ENCODE peak calls at places on chromosomes 13 and 19, in seven cellular contexts. C is heart right ventricle; G is MG63; J is fibroblast of pulmonary artery; K is CD8-positive, alpha-beta T cell; E is A673; I is A549. M is an unnamed sample.

GRCh38 chr13:45602183-45602582 is 13.4 kb downstream of the ERICH6B start:
- DNase-seq in J (peak), G (no peak), C (no peak), I (no peak), E (no peak), K (no peak), M (no peak)

GRCh38 chr13:21338651-21339278 is 120.3 kb downstream of the ZDHHC20 start:
- DNase-seq in G (no peak), I (no peak), K (no peak), E (no peak), C (no peak), J (no peak), M (no peak)

GRCh38 chr19:16342002-16342715 is 17.5 kb downstream of the KLF2 start:
- DNase-seq in G (peak), C (no peak), I (no peak), E (no peak), J (no peak), K (peak), M (no peak)

GRCh38 chr13:34751492-34751891 is 190.6 kb upstream of the NBEA start:
- DNase-seq in G (no peak), E (no peak), C (no peak), I (no peak), J (no peak), K (no peak), M (no peak)

GRCh38 chr19:13033244-13033643 is 38.0 kb downstream of the NFIX start:
- DNase-seq in K (no peak), C (no peak), I (no peak), E (no peak), J (no peak), G (no peak), M (no peak)

GRCh38 chr19:38974599-38975213 is 836 bp downstream of the FBXO17 start:
- DNase-seq in G (peak), C (no peak), I (no peak), K (no peak), J (peak), E (peak), M (no peak)

GRCh38 chr13:46124531-46124966 is 19.7 kb upstream of the CPB2 start:
- DNase-seq in C (no peak), J (no peak), G (no peak), E (no peak), I (no peak), K (peak), M (no peak)

GRCh38 chr19:37869766-37870340 is 36.5 kb downstream of the WDR87 start:
- DNase-seq in I (no peak), G (no peak), C (no peak), E (no peak), J (no peak), K (no peak), M (no peak)

GRCh38 chr13:101346942-101347728 is 69.2 kb downstream of the NALCN start:
- DNase-seq in J (peak), I (no peak), E (no peak), C (no peak), K (no peak), G (no peak), M (no peak)

GRCh38 chr19:19040417-19040816 is 7.0 kb downstream of the ARMC6 start:
- DNase-seq in C (no peak), J (peak), K (no peak), G (peak), E (no peak), I (no peak), M (peak)

GRCh38 chr13:100269837-100270236 is 180.9 kb downstream of the PCCA start:
- DNase-seq in C (peak), K (no peak), I (no peak), G (peak), J (peak), E (peak), M (peak)

GRCh38 chr13:46663644-46664043 is 110.7 kb downstream of the LRCH1 start:
- DNase-seq in E (no peak), C (no peak), J (no peak), K (no peak), I (no peak), G (no peak), M (no peak)

GRCh38 chr13:92843549-92843948 is 383.1 kb upstream of the GPC6 start:
- DNase-seq in C (no peak), K (no peak), E (peak), I (no peak), J (peak), G (no peak), M (no peak)

GRCh38 chr19:47158879-47159509 is 28.4 kb downstream of the SAE1 start:
- DNase-seq in E (no peak), K (peak), J (peak), I (no peak), G (no peak), C (no peak), M (no peak)

GRCh38 chr13:72716776-72717175 is 10.7 kb downstream of the MZT1 start:
- DNase-seq in K (no peak), C (no peak), I (no peak), J (peak), G (no peak), E (no peak), M (no peak)

GRCh38 chr19:49161987-49162386 is 4.4 kb downstream of the TRPM4 start:
- DNase-seq in G (peak), E (no peak), J (no peak), I (no peak), K (no peak), C (no peak), M (no peak)

GRCh38 chr13:87777395-87777794 is 106.2 kb downstream of the SLITRK5 start:
- DNase-seq in I (no peak), C (no peak), K (no peak), G (no peak), J (no peak), E (no peak), M (no peak)

GRCh38 chr13:47679391-47679790 is 321.7 kb downstream of the SUCLA2 start:
- DNase-seq in E (no peak), C (no peak), J (peak), K (no peak), G (peak), I (no peak), M (no peak)

GRCh38 chr13:43110036-43110435 is 86.7 kb downstream of the DNAJC15 start:
- DNase-seq in I (no peak), K (no peak), C (no peak), G (no peak), E (no peak), J (no peak), M (no peak)

GRCh38 chr13:110888390-110888789 is 26.5 kb downstream of the ANKRD10 start:
- DNase-seq in G (no peak), J (no peak), I (no peak), K (no peak), C (no peak), E (no peak), M (no peak)

GRCh38 chr13:36154567-36155231 is 23.5 kb upstream of the DCLK1 start:
- DNase-seq in I (no peak), E (no peak), J (no peak), C (peak), K (no peak), G (no peak), M (no peak)

GRCh38 chr19:40444181-40445005 is at the start of gene SERTAD3:
- DNase-seq in J (peak), E (peak), K (peak), I (peak), G (peak), C (peak), M (peak)

GRCh38 chr19:57171551-57172081 is 4.3 kb upstream of the DUXA start:
- DNase-seq in J (peak), E (peak), G (peak), C (peak), K (peak), I (peak), M (peak)

GRCh38 chr13:82933986-82934385 is 948.3 kb downstream of the SLITRK1 start:
- DNase-seq in C (no peak), J (no peak), G (no peak), K (no peak), I (no peak), E (peak), M (no peak)

GRCh38 chr13:23375007-23375971 is 58.2 kb downstream of the SACS start:
- DNase-seq in C (peak), E (peak), J (peak), G (peak), I (peak), K (peak), M (peak)

GRCh38 chr13:107678075-107678689 is 537.2 kb downstream of the LIG4 start:
- DNase-seq in J (no peak), C (no peak), G (no peak), E (no peak), K (no peak), I (no peak), M (no peak)

GRCh38 chr13:48595330-48596127 is 58.2 kb upstream of the CYSLTR2 start:
- DNase-seq in J (peak), E (peak), I (peak), C (no peak), K (peak), G (peak), M (peak)

GRCh38 chr19:802497-802887 is 5.2 kb downstream of the PTBP1 start:
- DNase-seq in K (no peak), E (peak), J (no peak), I (no peak), C (no peak), G (no peak), M (no peak)

GRCh38 chr19:802888-803561 is 5.8 kb downstream of the PTBP1 start:
- DNase-seq in E (peak), J (no peak), I (no peak), G (no peak), C (no peak), K (no peak), M (no peak)

GRCh38 chr19:801030-801860 is 4.0 kb downstream of the PTBP1 start:
- DNase-seq in J (peak), I (no peak), E (peak), K (no peak), G (peak), C (peak), M (peak)

GRCh38 chr19:800360-801029 is 3.2 kb downstream of the PTBP1 start:
- DNase-seq in E (no peak), I (no peak), C (no peak), K (no peak), J (no peak), G (no peak), M (peak)

GRCh38 chr19:801861-802496 is 4.7 kb downstream of the PTBP1 start:
- DNase-seq in I (no peak), E (no peak), G (no peak), J (peak), C (no peak), K (no peak), M (peak)
- H3K4me3 ChIP-seq in I (peak), E (peak), G (no peak), J (peak), C (peak), K (peak), M (peak)

DNA sequence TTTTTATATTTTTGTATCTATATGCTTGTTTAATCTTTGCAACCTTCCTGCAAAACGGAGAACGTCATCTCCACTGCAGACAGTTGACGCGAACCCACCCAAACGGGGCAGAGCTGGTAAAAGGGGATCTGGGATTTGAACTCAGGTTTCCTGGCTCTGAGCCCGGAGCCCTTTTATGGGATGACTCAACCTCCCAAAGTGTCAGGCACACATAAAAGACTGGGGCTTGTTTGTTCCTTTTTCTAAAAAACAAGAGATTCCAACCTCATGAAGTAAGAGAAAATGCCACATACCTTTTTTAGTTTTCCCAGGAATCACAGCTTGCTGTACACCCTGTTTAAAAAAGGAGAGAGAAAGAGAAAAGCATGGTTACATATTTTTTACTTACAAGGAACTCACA is 78.9 kb downstream of the GADD45B start:
- DNase-seq in K (no peak), C (no peak), J (peak), I (no peak), G (no peak), E (peak), M (no peak)
- H3K4me3 ChIP-seq in K (no peak), C (no peak), J (no peak), I (no peak), G (no peak), E (no peak), M (no peak)

GRCh38 chr19:11556634-11557420 is 2.2 kb downstream of the ELOF1 start:
- DNase-seq in G (no peak), E (no peak), C (no peak), I (no peak), J (no peak), K (no peak), M (no peak)

GRCh38 chr19:11552666-11553372 is 6.2 kb downstream of the ELOF1 start:
- DNase-seq in I (no peak), K (no peak), E (no peak), G (no peak), C (no peak), J (no peak), M (no peak)

GRCh38 chr19:11554160-11554559 is 4.9 kb downstream of the ELOF1 start:
- DNase-seq in K (no peak), G (no peak), J (no peak), E (no peak), C (no peak), I (no peak), M (no peak)

GRCh38 chr19:11551603-11552235 is 7.3 kb downstream of the ELOF1 start:
- DNase-seq in K (no peak), I (no peak), G (peak), C (no peak), J (no peak), E (no peak), M (peak)

GRCh38 chr19:11555246-11555645 is 3.8 kb downstream of the ELOF1 start:
- DNase-seq in C (no peak), E (no peak), G (no peak), J (no peak), K (no peak), I (no peak), M (no peak)
- H3K4me3 ChIP-seq in C (no peak), E (no peak), G (no peak), J (no peak), K (no peak), I (no peak), M (no peak)

GRCh38 chr13:113152894-113153809 is 5.3 kb upstream of the PROZ start:
- DNase-seq in E (no peak), I (no peak), J (peak), C (peak), K (peak), G (peak), M (peak)

GRCh38 chr13:113149711-113150544 is 8.5 kb upstream of the PROZ start:
- DNase-seq in E (no peak), I (no peak), K (no peak), J (no peak), C (no peak), G (no peak), M (no peak)

GRCh38 chr13:113153810-113154748 is 4.4 kb upstream of the PROZ start:
- DNase-seq in K (peak), G (peak), I (peak), E (peak), J (peak), C (peak), M (peak)

GRCh38 chr13:113150545-113151365 is 7.7 kb upstream of the PROZ start:
- DNase-seq in K (no peak), G (no peak), C (no peak), E (no peak), I (no peak), J (no peak), M (no peak)

GRCh38 chr13:113151745-113152707 is 6.4 kb upstream of the PROZ start:
- DNase-seq in C (no peak), I (no peak), K (peak), G (peak), E (peak), J (peak), M (no peak)
- H3K4me3 ChIP-seq in C (peak), I (no peak), K (peak), G (no peak), E (no peak), J (no peak), M (no peak)

GRCh38 chr19:44867578-44867977 is 21.5 kb downstream of the NECTIN2 start:
- DNase-seq in I (no peak), E (no peak), K (no peak), C (no peak), G (no peak), J (no peak), M (no peak)

GRCh38 chr19:44866672-44867071 is 20.6 kb downstream of the NECTIN2 start:
- DNase-seq in E (no peak), I (no peak), J (no peak), K (no peak), C (no peak), G (no peak), M (no peak)

GRCh38 chr19:44871809-44872208 is 19.2 kb upstream of the TOMM40 start:
- DNase-seq in I (no peak), C (no peak), J (no peak), G (no peak), K (no peak), E (no peak), M (no peak)

GRCh38 chr19:44872661-44873060 is 18.4 kb upstream of the TOMM40 start:
- DNase-seq in I (no peak), J (no peak), C (no peak), G (no peak), E (no peak), K (no peak), M (no peak)

GRCh38 chr19:44869728-44870470 is 21.2 kb upstream of the TOMM40 start:
- DNase-seq in E (no peak), J (peak), G (peak), C (no peak), K (no peak), I (no peak), M (no peak)
- H3K4me3 ChIP-seq in E (no peak), J (no peak), G (no peak), C (no peak), K (no peak), I (no peak), M (no peak)

GRCh38 chr13:75479102-75479501 is 2.9 kb downstream of the TBC1D4 start:
- DNase-seq in I (no peak), C (no peak), E (no peak), K (no peak), G (no peak), J (no peak), M (no peak)

GRCh38 chr13:75482070-75482819 is at the start of gene TBC1D4:
- DNase-seq in E (peak), C (peak), J (peak), G (peak), K (peak), I (peak), M (peak)

GRCh38 chr13:75480691-75481175 is 1.2 kb downstream of the TBC1D4 start:
- DNase-seq in I (peak), G (peak), K (no peak), C (peak), J (peak), E (peak), M (peak)

GRCh38 chr13:75481176-75482069 is 546 bp downstream of the TBC1D4 start:
- DNase-seq in E (peak), J (no peak), I (peak), C (peak), G (peak), K (peak), M (peak)

GRCh38 chr13:75478659-75479058 is 3.3 kb downstream of the TBC1D4 start:
- DNase-seq in K (no peak), E (no peak), G (no peak), C (no peak), J (no peak), I (no peak), M (no peak)
- H3K4me3 ChIP-seq in K (no peak), E (no peak), G (no peak), C (no peak), J (no peak), I (no peak), M (no peak)

GRCh38 chr13:66994498-66995365 is 235.4 kb downstream of the PCDH9 start:
- DNase-seq in J (no peak), I (no peak), G (no peak), E (no peak), K (no peak), C (no peak), M (no peak)

GRCh38 chr13:66992183-66992582 is 238.0 kb downstream of the PCDH9 start:
- DNase-seq in E (no peak), G (peak), I (no peak), J (peak), C (no peak), K (no peak), M (no peak)

GRCh38 chr13:66995366-66995663 is 234.8 kb downstream of the PCDH9 start:
- DNase-seq in J (no peak), I (no peak), E (no peak), G (no peak), C (no peak), K (no peak), M (no peak)

GRCh38 chr13:66992683-66993082 is 237.5 kb downstream of the PCDH9 start:
- DNase-seq in G (no peak), I (no peak), J (no peak), E (no peak), C (no peak), K (no peak), M (no peak)

DNA sequence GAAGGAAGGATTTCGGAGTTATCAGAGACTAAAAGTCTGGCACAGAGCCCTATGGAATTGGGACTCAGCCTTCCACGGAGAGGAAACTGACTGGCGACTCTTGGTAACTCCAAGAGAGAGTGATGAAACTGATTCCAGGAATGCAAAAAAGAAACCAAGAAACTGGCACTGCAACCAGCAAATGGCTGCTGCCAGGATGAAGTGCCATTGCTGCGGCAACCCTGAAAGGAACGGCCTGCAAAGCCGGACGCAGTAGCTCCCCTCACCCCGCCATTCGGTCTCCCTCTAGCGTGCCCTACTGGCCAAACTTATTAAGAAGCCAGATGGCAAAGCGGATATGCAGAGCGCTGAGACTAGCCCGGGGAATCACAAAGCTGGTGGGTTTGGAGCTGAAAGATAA is 236.0 kb downstream of the PCDH9 start:
- DNase-seq in K (no peak), G (peak), J (peak), C (peak), I (peak), E (peak), M (no peak)
- H3K4me3 ChIP-seq in K (no peak), G (peak), J (peak), C (peak), I (peak), E (peak), M (no peak)

DNA sequence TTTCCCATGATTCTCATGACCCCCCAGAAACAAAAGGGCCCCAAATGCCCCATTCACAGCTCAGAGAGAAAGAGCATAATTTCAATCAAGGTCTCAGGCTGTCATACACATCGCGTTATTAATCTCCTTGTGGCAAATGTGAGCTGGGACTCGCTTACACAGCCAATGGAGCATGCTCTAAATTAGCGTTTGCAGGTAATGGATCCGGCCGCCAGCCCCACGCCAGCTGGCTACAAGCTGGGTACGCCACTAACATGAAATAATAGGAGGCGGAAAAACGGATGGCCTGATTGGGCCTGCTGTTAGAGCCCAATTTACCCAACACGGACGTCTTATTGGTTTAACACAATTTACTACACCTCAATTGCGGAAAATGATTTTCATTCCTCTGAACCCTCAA is 62.4 kb downstream of the PEPD start:
- DNase-seq in I (no peak), K (no peak), G (no peak), E (no peak), C (no peak), J (no peak), M (no peak)
- H3K4me3 ChIP-seq in I (no peak), K (no peak), G (no peak), E (no peak), C (no peak), J (no peak), M (no peak)

GRCh38 chr13:50153401-50153800 is 138.2 kb downstream of the KCNRG start:
- DNase-seq in E (no peak), G (no peak), J (no peak), I (no peak), K (no peak), C (no peak), M (no peak)
- H3K4me3 ChIP-seq in E (no peak), G (peak), J (no peak), I (no peak), K (no peak), C (no peak), M (no peak)